ENCODE peak calls at places on chromosomes 1 and 21, in four cellular contexts. Q is HCT116, O is K562, T is HepG2. Y is an unnamed sample.

GRCh38 chr1:30914931-30915330 is 6.4 kb upstream of the SDC3 start:
- DNase-seq in Q (no peak), O (no peak), T (no peak), Y (no peak)

GRCh38 chr1:103516283-103516682 is 9.2 kb upstream of the RNPC3 start:
- DNase-seq in Q (no peak), O (no peak), T (no peak), Y (no peak)

GRCh38 chr1:184513966-184514365 is 127.1 kb downstream of the C1orf21 start:
- DNase-seq in Q (no peak), O (no peak), T (no peak), Y (no peak)

GRCh38 chr1:64691631-64692030 is 53.2 kb upstream of the RAVER2 start:
- DNase-seq in Q (no peak), O (no peak), T (no peak), Y (no peak)

GRCh38 chr1:158371188-158371953 is 17.7 kb downstream of the CD1E start:
- DNase-seq in Q (no peak), O (no peak), T (no peak), Y (no peak)

GRCh38 chr21:38646213-38646837 is 148.0 kb upstream of the ERG start:
- DNase-seq in Q (no peak), O (no peak), T (no peak), Y (no peak)

GRCh38 chr1:79497193-79497773 is 490.8 kb upstream of the ADGRL4 start:
- DNase-seq in Q (peak), O (peak), T (peak), Y (peak)

GRCh38 chr1:18603212-18603852 is 27.3 kb upstream of the PAX7 start:
- DNase-seq in Q (no peak), O (no peak), T (no peak), Y (no peak)

GRCh38 chr1:54950361-54951163 is 29.9 kb upstream of the TMEM61 start:
- DNase-seq in Q (peak), O (peak), T (peak), Y (peak)

GRCh38 chr1:243719476-243719875 is 130.6 kb downstream of the AKT3 start:
- DNase-seq in Q (no peak), O (no peak), T (no peak), Y (no peak)

GRCh38 chr1:2068951-2069350 is 18.7 kb downstream of the PRKCZ start:
- DNase-seq in Q (no peak), O (no peak), T (no peak), Y (no peak)

GRCh38 chr1:6373961-6374720 is 19.4 kb downstream of the ACOT7 start:
- DNase-seq in Q (no peak), O (no peak), T (no peak), Y (no peak)

GRCh38 chr1:230288641-230289349 is 137.3 kb downstream of the PGBD5 start:
- DNase-seq in Q (no peak), O (no peak), T (peak), Y (no peak)

GRCh38 chr1:63701187-63701586 is 72.6 kb upstream of the ROR1 start:
- DNase-seq in Q (no peak), O (no peak), T (no peak), Y (no peak)

GRCh38 chr1:200751717-200752116 is 13.0 kb downstream of the CAMSAP2 start:
- DNase-seq in Q (no peak), O (no peak), T (no peak), Y (no peak)

GRCh38 chr1:173561263-173561662 is 41.6 kb downstream of the SLC9C2 start:
- DNase-seq in Q (no peak), O (no peak), T (no peak), Y (no peak)

GRCh38 chr1:114235281-114235680 is 81.6 kb upstream of the SYT6 start:
- DNase-seq in Q (no peak), O (no peak), T (no peak), Y (no peak)
- TF ChIP-seq TCF7L2 in Q (no peak), O (no peak), T (no peak), Y (no peak)

GRCh38 chr1:84259989-84260388 is 41.5 kb upstream of the SAMD13 start:
- DNase-seq in Q (no peak), O (no peak), T (no peak), Y (no peak)

GRCh38 chr1:84257617-84258016 is 43.9 kb upstream of the SAMD13 start:
- DNase-seq in Q (no peak), O (no peak), T (no peak), Y (no peak)

GRCh38 chr1:84259376-84259775 is 42.1 kb upstream of the SAMD13 start:
- DNase-seq in Q (no peak), O (no peak), T (no peak), Y (no peak)

GRCh38 chr1:84264961-84265360 is 36.5 kb upstream of the SAMD13 start:
- DNase-seq in Q (no peak), O (no peak), T (no peak), Y (no peak)

DNA sequence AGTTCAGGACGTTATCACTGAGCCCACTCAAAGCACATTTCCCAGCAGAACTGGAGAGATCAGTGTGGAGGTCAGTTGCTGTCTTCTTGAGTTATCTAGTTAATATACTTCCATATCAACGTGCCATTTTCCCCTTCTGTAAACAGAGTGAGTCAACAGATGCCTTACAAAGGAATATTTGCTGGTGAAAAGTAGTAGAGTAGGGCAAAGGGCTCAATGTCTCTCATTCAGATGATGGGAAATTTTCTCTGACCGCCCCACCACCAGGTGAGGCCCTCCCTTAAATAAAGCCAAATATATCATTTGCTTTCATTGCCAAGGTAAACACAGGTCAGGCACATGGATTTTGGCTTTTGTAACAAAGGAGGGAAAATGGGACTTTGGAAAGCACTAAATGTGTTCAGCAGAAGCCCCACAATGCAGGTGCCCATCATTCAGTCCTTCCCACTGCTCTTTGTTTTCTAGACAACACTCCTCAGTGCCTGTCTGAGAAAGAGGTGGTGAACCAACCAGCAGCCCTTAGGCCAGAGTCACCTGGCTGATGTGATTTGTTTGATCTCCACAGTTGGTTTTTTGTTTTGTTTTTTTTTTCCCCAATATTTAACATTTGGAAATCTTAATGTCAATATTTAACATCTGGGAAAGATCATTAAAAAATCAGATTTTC is 40.5 kb upstream of the SAMD13 start:
- DNase-seq in Q (no peak), O (no peak), T (peak), Y (no peak)
- H3K27ac ChIP-seq in Q (peak), O (no peak), T (no peak), Y (peak)

GRCh38 chr1:153679337-153680119 is 1.0 kb downstream of the NPR1 start:
- DNase-seq in Q (no peak), O (no peak), T (no peak), Y (no peak)
- TF ChIP-seq CTCF in Q (no peak), O (no peak), T (peak), Y (no peak)

GRCh38 chr1:58249371-58249728 is 297.2 kb downstream of the OMA1 start:
- DNase-seq in Q (no peak), O (no peak), T (no peak), Y (no peak)

GRCh38 chr1:58248067-58248466 is 298.5 kb downstream of the OMA1 start:
- DNase-seq in Q (no peak), O (no peak), T (no peak), Y (no peak)

GRCh38 chr1:58246549-58246948 is 300.0 kb downstream of the OMA1 start:
- DNase-seq in Q (no peak), O (no peak), T (no peak), Y (no peak)

GRCh38 chr1:58249729-58250586 is 296.6 kb downstream of the OMA1 start:
- DNase-seq in Q (no peak), O (no peak), T (peak), Y (no peak)

DNA sequence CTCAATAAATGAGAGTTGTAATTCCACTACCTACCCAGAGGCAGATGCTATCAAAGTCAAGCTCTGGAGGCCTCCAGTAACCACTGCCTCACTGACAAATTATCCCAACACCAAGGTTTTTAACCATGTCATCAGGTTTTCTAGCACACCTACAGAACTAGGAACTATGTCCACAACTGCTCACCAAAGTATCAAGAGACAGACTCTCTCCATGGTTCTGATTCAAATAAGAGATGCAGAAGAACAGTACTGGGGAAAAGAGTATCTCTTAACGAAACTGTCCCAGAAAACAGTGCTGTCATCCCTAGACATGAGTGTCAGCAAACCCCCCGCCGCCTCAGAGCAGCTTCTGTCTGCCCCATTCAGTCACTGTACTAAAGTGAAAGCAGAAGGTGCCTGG is 301.7 kb downstream of the OMA1 start:
- DNase-seq in Q (no peak), O (no peak), T (no peak), Y (no peak)
- TF ChIP-seq TCF7L2 in Q (no peak), O (no peak), T (no peak), Y (no peak)

GRCh38 chr1:178345821-178346220 is 150.9 kb downstream of the CLEC20A start:
- DNase-seq in Q (no peak), O (no peak), T (no peak), Y (no peak)

GRCh38 chr1:178344513-178345077 is 152.2 kb downstream of the CLEC20A start:
- DNase-seq in Q (peak), O (no peak), T (peak), Y (peak)

GRCh38 chr1:178341218-178341956 is 155.4 kb downstream of the CLEC20A start:
- DNase-seq in Q (peak), O (no peak), T (no peak), Y (no peak)

GRCh38 chr1:178339834-178340233 is 156.9 kb downstream of the CLEC20A start:
- DNase-seq in Q (no peak), O (no peak), T (no peak), Y (no peak)

GRCh38 chr1:178345238-178345637 is 151.5 kb downstream of the CLEC20A start:
- DNase-seq in Q (no peak), O (no peak), T (peak), Y (no peak)
- H3K27ac ChIP-seq in Q (peak), O (no peak), T (no peak), Y (no peak)

GRCh38 chr1:226825746-226826100 is 44.7 kb upstream of the PSEN2 start:
- DNase-seq in Q (no peak), O (no peak), T (no peak), Y (no peak)

GRCh38 chr1:226826479-226827245 is 43.8 kb upstream of the PSEN2 start:
- DNase-seq in Q (no peak), O (no peak), T (no peak), Y (no peak)

GRCh38 chr1:226829105-226829504 is 41.3 kb upstream of the PSEN2 start:
- DNase-seq in Q (no peak), O (no peak), T (no peak), Y (no peak)

GRCh38 chr1:226827458-226827857 is 43.0 kb upstream of the PSEN2 start:
- DNase-seq in Q (no peak), O (peak), T (no peak), Y (no peak)

GRCh38 chr1:226827968-226828513 is 42.4 kb upstream of the PSEN2 start:
- DNase-seq in Q (peak), O (peak), T (peak), Y (peak)
- TF ChIP-seq CTCF in Q (peak), O (peak), T (peak), Y (peak)

DNA sequence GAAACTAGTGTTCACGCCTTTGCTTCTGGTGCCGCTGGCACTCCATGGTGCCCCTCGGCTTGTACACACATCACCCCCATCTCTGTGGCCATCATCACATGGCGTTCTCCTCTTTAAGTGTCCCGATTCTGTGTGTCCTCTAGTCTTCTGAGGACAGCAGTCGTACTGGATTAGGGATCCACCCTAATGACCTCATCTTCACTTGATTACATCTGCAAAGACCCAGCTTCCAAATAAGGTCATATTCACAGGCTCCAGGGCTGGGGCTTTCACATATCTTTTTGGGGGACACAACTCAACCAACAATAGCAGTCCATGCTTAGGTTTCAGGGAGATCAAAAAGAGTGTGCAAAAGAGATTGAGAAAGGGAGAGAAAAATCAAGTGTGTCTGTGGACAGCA is 64.9 kb downstream of the HLCS start:
- DNase-seq in Q (no peak), O (no peak), T (no peak), Y (no peak)
- TF ChIP-seq TCF7L2 in Q (no peak), O (no peak), T (no peak), Y (no peak)

DNA sequence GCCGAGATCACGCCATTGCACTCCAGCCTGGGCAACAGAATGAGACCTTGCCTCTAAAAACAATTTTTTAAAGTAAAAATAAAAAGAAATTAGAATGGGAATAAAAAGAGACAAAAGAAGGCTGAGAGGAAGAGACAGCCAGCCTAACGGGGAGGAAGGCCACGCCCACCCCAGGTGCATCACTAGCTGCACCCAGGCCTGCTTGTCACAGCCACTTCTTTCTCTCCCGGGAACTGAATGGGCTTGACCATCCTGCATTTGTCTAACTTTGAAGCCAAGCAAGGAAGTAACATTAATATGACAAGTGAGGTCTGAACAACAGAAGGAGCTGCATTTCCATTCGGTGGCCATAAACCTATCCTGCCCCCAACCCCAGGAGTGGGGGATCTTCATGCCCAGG is 20.8 kb upstream of the EFNA1 start:
- DNase-seq in Q (no peak), O (no peak), T (no peak), Y (no peak)
- H3K27ac ChIP-seq in Q (no peak), O (no peak), T (peak), Y (no peak)